ENCODE peak calls at places on chromosome 2, in nine cellular contexts. E is epithelial cell of esophagus; Y is T-helper 2 cell; V is GM06990; N is lower leg skin; S is NCI-H2029 treated with DMSO at 0.1 percent for 48 hours; Q is osteocyte; P is stimulated activated CD4-positive, alpha-beta T cell treated with anti-CD3 and anti-CD28 coated beads, Interleukin-1b, Interleukin-23, amount 100 ng/mL, for 24 hours; M is activated naive CD4-positive, alpha-beta T cell treated with anti-CD3 and anti-CD28 coated beads for 36 hours. R is an unnamed sample.

GRCh38 chr2:178233428-178233827 is 39.1 kb downstream of the OSBPL6 start:
- DNase-seq in E (peak; percentile 83), Y (no peak), V (no peak), N (no peak), S (no peak), Q (no peak), P (no peak), M (no peak), R (no peak)

GRCh38 chr2:168244318-168244717 is 3.1 kb downstream of the STK39 start:
- DNase-seq in E (peak; percentile 89), Y (peak; percentile 25), V (no peak), N (no peak), S (peak; percentile 24), Q (no peak), P (peak; percentile 44), M (peak; percentile 85), R (peak; percentile 86)

GRCh38 chr2:54915101-54915500 is 135.2 kb downstream of the RTN4 start:
- DNase-seq in E (no peak), Y (no peak), V (no peak), N (no peak), S (no peak), Q (no peak), P (no peak), M (no peak), R (no peak)

GRCh38 chr2:202378661-202379338 is 2.7 kb downstream of the BMPR2 start:
- DNase-seq in E (no peak), Y (no peak), V (no peak), N (no peak), S (no peak), Q (no peak), P (no peak), M (no peak), R (no peak)

GRCh38 chr2:186853871-186854435 is 5.0 kb upstream of the ZSWIM2 start:
- DNase-seq in E (peak; percentile 40), Y (no peak), V (no peak), N (no peak), S (no peak), Q (no peak), P (no peak), M (no peak), R (no peak)

GRCh38 chr2:112256654-112257053 is 1.8 kb upstream of the ZC3H8 start:
- DNase-seq in E (no peak), Y (no peak), V (no peak), N (no peak), S (no peak), Q (no peak), P (no peak), M (no peak), R (no peak)

GRCh38 chr2:106223347-106223746 is 29.2 kb upstream of the UXS1 start:
- DNase-seq in E (no peak), Y (no peak), V (no peak), N (no peak), S (no peak), Q (no peak), P (no peak), M (no peak), R (no peak)

GRCh38 chr2:200471324-200471848 is 38.5 kb downstream of the KCTD18 start:
- DNase-seq in E (peak; percentile 42), Y (peak; percentile 8), V (peak; percentile 66), N (no peak), S (no peak), Q (no peak), P (peak; percentile 22), M (peak; percentile 59), R (no peak)

GRCh38 chr2:236941106-236941505 is 144.6 kb upstream of the COPS8 start:
- DNase-seq in E (no peak), Y (no peak), V (no peak), N (peak; percentile 4), S (no peak), Q (no peak), P (no peak), M (no peak), R (no peak)

GRCh38 chr2:133414486-133415209 is 153.6 kb downstream of the NCKAP5 start:
- DNase-seq in E (no peak), Y (no peak), V (no peak), N (no peak), S (no peak), Q (no peak), P (no peak), M (no peak), R (no peak)

GRCh38 chr2:55620123-55620779 is 2.8 kb upstream of the PPP4R3B start:
- DNase-seq in E (peak; percentile 40), Y (no peak), V (no peak), N (no peak), S (no peak), Q (no peak), P (no peak), M (peak; percentile 25), R (no peak)

GRCh38 chr2:105873721-105874120 is 129.0 kb downstream of the NCK2 start:
- DNase-seq in E (peak; percentile 60), Y (peak; percentile 31), V (peak; percentile 76), N (no peak), S (no peak), Q (no peak), P (peak; percentile 64), M (peak; percentile 70), R (no peak)

GRCh38 chr2:200177971-200178911 is 128.3 kb upstream of the SPATS2L start:
- DNase-seq in E (no peak), Y (no peak), V (no peak), N (no peak), S (no peak), Q (no peak), P (no peak), M (no peak), R (no peak)

GRCh38 chr2:235605306-235605998 is 111.6 kb downstream of the AGAP1 start:
- DNase-seq in E (peak; percentile 92), Y (peak; percentile 14), V (no peak), N (peak; percentile 84), S (peak; percentile 30), Q (peak; percentile 90), P (no peak), M (no peak), R (no peak)

GRCh38 chr2:238097988-238098853 is 1.9 kb upstream of the ESPNL start:
- DNase-seq in E (peak; percentile 90), Y (peak; percentile 22), V (peak; percentile 82), N (peak; percentile 33), S (peak; percentile 45), Q (peak; percentile 76), P (no peak), M (no peak), R (no peak)

GRCh38 chr2:122166820-122167219 is 411.4 kb downstream of the TSN start:
- DNase-seq in E (no peak), Y (no peak), V (no peak), N (no peak), S (no peak), Q (no peak), P (no peak), M (no peak), R (no peak)

GRCh38 chr2:154497019-154497418 is 201.5 kb upstream of the KCNJ3 start:
- DNase-seq in E (no peak), Y (no peak), V (no peak), N (no peak), S (no peak), Q (no peak), P (no peak), M (no peak), R (no peak)

GRCh38 chr2:64825831-64826496 is 163.2 kb upstream of the SLC1A4 start:
- DNase-seq in E (no peak), Y (no peak), V (no peak), N (no peak), S (no peak), Q (no peak), P (no peak), M (no peak), R (no peak)

GRCh38 chr2:161076936-161077335 is 83.3 kb upstream of the TANK start:
- DNase-seq in E (no peak), Y (no peak), V (no peak), N (no peak), S (no peak), Q (no peak), P (no peak), M (no peak), R (no peak)

GRCh38 chr2:12674644-12675328 is 42.0 kb upstream of the TRIB2 start:
- DNase-seq in E (no peak), Y (no peak), V (no peak), N (no peak), S (no peak), Q (no peak), P (no peak), M (no peak), R (no peak)